ENCODE peak calls at places on chromosomes 11 and 22, in six cellular contexts. O is suprapubic skin, Y is HCT116, C is A549, T is Peyer's patch, X is pancreas. A is an unnamed sample.

GRCh38 chr11:32034149-32034548 is 56.7 kb upstream of the RCN1 start:
- DNase-seq in O (no peak), Y (no peak), C (no peak), T (no peak), X (no peak), A (no peak)

GRCh38 chr22:25736378-25737011 is 5.5 kb upstream of the MYO18B start:
- DNase-seq in O (no peak), Y (no peak), C (no peak), T (peak; percentile 22), X (no peak), A (no peak)

GRCh38 chr11:111422494-111423249 is 43.6 kb upstream of the POU2AF1 start:
- DNase-seq in O (no peak), Y (peak; percentile 37), C (peak; percentile 55), T (peak; percentile 85), X (peak; percentile 81), A (peak; percentile 72)

GRCh38 chr22:50437511-50438304 is 37.1 kb downstream of the SBF1 start:
- DNase-seq in O (peak; percentile 58), Y (no peak), C (no peak), T (no peak), X (peak; percentile 58), A (no peak)

GRCh38 chr11:122646549-122647340 is 8.8 kb upstream of the UBASH3B start:
- DNase-seq in O (no peak), Y (no peak), C (no peak), T (no peak), X (no peak), A (no peak)

GRCh38 chr11:115153135-115153534 is 351.1 kb downstream of the CADM1 start:
- DNase-seq in O (no peak), Y (no peak), C (peak; percentile 19), T (no peak), X (no peak), A (no peak)

GRCh38 chr11:43419460-43419859 is 60.7 kb downstream of the TTC17 start:
- DNase-seq in O (no peak), Y (peak; percentile 2), C (peak; percentile 44), T (peak; percentile 58), X (no peak), A (peak; percentile 34)

GRCh38 chr11:132803436-132803835 is 728.9 kb downstream of the OPCML start:
- DNase-seq in O (no peak), Y (no peak), C (no peak), T (no peak), X (no peak), A (no peak)

GRCh38 chr11:63769044-63769718 is 606 bp upstream of the ZFTA start:
- DNase-seq in O (peak; percentile 70), Y (no peak), C (no peak), T (peak; percentile 58), X (peak; percentile 80), A (peak; percentile 49)

GRCh38 chr22:32317524-32317923 is 40.1 kb upstream of the RFPL3 start:
- DNase-seq in O (peak; percentile 8), Y (no peak), C (no peak), T (peak; percentile 11), X (no peak), A (no peak)

GRCh38 chr22:20514658-20515406 is 7.4 kb downstream of the MED15 start:
- DNase-seq in O (no peak), Y (no peak), C (peak; percentile 31), T (no peak), X (no peak), A (no peak)

GRCh38 chr22:27686534-27686933 is 115.0 kb downstream of the MN1 start:
- DNase-seq in O (peak; percentile 70), Y (peak; percentile 68), C (peak; percentile 85), T (peak; percentile 67), X (peak; percentile 72), A (peak; percentile 69)

DNA sequence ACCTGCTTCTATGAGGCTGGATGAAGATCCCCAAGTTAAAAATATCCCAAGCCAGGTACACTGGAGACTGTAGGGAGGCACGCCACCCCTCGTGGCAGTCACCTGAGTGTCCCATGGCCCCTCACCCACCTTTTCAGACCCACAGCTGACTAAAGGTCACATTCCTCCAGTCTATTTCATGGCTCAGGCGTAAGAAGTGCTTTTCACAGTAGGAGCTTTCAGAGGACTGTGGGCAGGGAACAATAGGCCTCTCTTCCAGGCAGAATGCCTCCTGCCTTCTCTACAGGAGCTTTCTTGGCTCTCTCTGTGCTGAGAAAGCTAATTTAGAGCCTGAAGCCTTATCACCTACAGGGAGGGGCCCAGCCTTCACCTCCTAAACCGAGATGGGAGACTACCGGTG is 73.8 kb downstream of the C11orf58 start:
- DNase-seq in O (no peak), Y (no peak), C (no peak), T (no peak), X (no peak), A (no peak)
- TF ChIP-seq CTCF in O (no peak), Y (no peak), C (no peak), T (no peak), X (no peak), A (no peak)

DNA sequence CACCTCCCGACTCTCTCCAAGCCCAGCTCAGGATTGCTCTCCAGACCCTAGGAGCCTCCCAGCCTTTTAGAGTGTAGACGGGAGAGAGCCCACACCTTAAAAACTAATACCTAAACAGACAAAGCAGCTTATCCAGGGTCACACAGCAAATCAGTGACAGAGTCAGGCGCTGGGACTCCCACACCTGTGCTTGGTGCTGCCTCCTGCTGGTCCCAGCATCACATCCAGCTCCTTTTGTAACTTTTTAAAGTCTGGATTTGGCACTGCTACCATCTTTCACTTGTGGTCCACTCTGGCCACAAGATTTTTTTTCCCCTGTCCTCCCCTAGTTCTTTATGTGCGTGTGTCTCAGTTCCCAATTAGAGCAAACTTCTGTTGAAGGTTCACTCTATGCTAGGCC is 4.7 kb downstream of the ANO1 start:
- DNase-seq in O (no peak), Y (no peak), C (peak; percentile 21), T (no peak), X (no peak), A (peak; percentile 28)
- TF ChIP-seq CTCF in O (no peak), Y (peak; percentile 57), C (peak; percentile 34), T (peak; percentile 25), X (no peak), A (peak; percentile 37)

GRCh38 chr11:45021692-45022130 is 71.0 kb upstream of the TP53I11 start:
- DNase-seq in O (peak; percentile 88), Y (no peak), C (no peak), T (peak; percentile 63), X (no peak), A (no peak)

GRCh38 chr11:45023065-45023365 is 72.3 kb upstream of the TP53I11 start:
- DNase-seq in O (no peak), Y (no peak), C (no peak), T (no peak), X (no peak), A (no peak)

GRCh38 chr11:45021001-45021400 is 70.3 kb upstream of the TP53I11 start:
- DNase-seq in O (no peak), Y (no peak), C (no peak), T (no peak), X (no peak), A (no peak)

GRCh38 chr11:45022294-45023064 is 71.8 kb upstream of the TP53I11 start:
- DNase-seq in O (no peak), Y (no peak), C (no peak), T (no peak), X (no peak), A (no peak)

GRCh38 chr11:45017329-45017728 is 66.6 kb upstream of the TP53I11 start:
- DNase-seq in O (no peak), Y (no peak), C (no peak), T (no peak), X (no peak), A (no peak)
- TF ChIP-seq CTCF in O (no peak), Y (peak; percentile 38), C (no peak), T (peak; percentile 23), X (no peak), A (no peak)

DNA sequence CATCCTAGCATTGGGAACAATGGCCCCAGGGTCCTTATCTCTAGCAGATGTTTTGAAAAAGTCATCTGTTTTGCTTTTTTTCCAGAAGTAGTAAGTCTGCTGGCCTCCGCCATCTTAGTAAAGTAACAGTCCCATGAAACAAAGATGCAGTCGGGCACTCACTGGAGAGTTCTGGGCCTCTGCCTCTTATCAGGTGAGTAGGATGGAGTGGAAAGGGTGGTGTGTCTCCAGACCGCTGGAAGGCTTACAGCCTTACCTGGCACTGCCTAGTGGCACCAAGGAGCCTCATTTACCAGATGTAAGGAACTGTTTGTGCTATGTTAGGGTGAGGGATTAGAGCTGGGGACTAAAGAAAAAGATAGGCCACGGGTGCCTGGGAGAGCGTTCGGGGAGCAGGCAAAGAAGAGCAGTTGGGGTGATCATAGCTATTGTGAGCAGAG is 299 bp downstream of the CD3E start:
- DNase-seq in O (no peak), Y (no peak), C (no peak), T (no peak), X (no peak), A (no peak)
- TF ChIP-seq CTCF in O (no peak), Y (no peak), C (no peak), T (no peak), X (no peak), A (no peak)

GRCh38 chr22:38070250-38070921 is 13.2 kb downstream of the PICK1 start:
- DNase-seq in O (no peak), Y (no peak), C (no peak), T (no peak), X (peak; percentile 39), A (no peak)

GRCh38 chr22:38068641-38069371 is 11.6 kb downstream of the PICK1 start:
- DNase-seq in O (no peak), Y (no peak), C (no peak), T (no peak), X (peak; percentile 63), A (no peak)

GRCh38 chr22:38071421-38072321 is 12.3 kb downstream of the SLC16A8 start:
- DNase-seq in O (no peak), Y (no peak), C (peak; percentile 20), T (no peak), X (peak; percentile 41), A (no peak)

GRCh38 chr22:38067771-38068360 is 10.7 kb downstream of the PICK1 start:
- DNase-seq in O (no peak), Y (no peak), C (no peak), T (no peak), X (peak; percentile 42), A (no peak)

GRCh38 chr22:38069372-38070249 is 12.4 kb downstream of the PICK1 start:
- DNase-seq in O (no peak), Y (no peak), C (peak; percentile 45), T (no peak), X (peak; percentile 36), A (no peak)
- TF ChIP-seq CTCF in O (peak; percentile 30), Y (peak; percentile 38), C (peak; percentile 49), T (no peak), X (no peak), A (peak; percentile 41)

DNA sequence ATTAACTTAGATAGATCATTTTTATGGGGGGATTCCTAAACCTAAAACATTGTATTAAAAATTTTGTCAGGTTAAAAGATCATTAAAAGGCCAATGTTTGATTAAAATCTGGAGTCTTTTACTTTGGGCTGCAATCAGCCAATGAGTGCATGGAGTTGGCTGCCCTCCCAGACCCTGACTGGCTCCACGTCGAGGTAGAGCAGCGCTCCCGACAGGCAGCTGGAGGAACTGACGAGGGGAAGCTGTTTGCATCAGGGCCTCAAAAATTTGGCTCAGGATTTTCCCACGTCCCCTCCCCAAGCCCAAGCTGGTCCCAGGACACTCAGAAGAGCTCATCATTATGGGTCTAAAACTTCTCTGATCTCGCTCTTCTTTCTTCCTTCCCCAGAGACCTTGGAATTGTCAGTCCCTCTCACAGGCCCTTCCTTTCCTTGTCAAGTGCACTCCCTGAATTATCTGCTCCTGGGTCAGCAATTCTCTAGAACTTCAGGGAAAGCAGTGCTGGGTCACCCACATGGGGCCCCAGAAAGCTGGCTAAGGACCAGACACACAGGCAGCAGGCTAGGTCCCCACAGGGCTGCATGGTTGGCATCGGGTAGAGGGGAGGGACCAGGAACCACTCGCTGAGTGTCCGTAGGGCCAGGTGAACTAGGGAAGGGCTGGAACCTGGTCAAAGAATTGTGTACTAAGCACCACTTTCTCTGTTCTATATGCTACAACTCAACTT is 119.6 kb upstream of the IGLL5 start:
- DNase-seq in O (no peak), Y (no peak), C (no peak), T (no peak), X (no peak), A (no peak)
- TF ChIP-seq CTCF in O (no peak), Y (peak; percentile 44), C (no peak), T (no peak), X (no peak), A (no peak)

A was measured in Calu3.